ENCODE peak calls at places on chromosomes 3 and 15, in seven cellular contexts. One of them, this sample, is unnamed.

GRCh38 chr3:188234172-188234571 is 80.2 kb downstream of the LPP start:
- DNase-seq in esophagus muscularis mucosa: peak
- DNase-seq in neuronal stem cell: no peak
- DNase-seq in neural progenitor cell: no peak
- DNase-seq in skeletal muscle cell: peak
- DNase-seq in mammary epithelial cell: peak
- DNase-seq in aorta: no peak
- DNase-seq in this sample: no peak

GRCh38 chr3:121661376-121661775 is 673 bp upstream of the HCLS1 start:
- DNase-seq in skeletal muscle cell: no peak
- DNase-seq in aorta: no peak
- DNase-seq in neural progenitor cell: no peak
- DNase-seq in neuronal stem cell: no peak
- DNase-seq in mammary epithelial cell: peak
- DNase-seq in esophagus muscularis mucosa: no peak
- DNase-seq in this sample: no peak

GRCh38 chr3:27800261-27800660 is 78.1 kb upstream of the EOMES start:
- DNase-seq in neural progenitor cell: no peak
- DNase-seq in neuronal stem cell: no peak
- DNase-seq in aorta: no peak
- DNase-seq in skeletal muscle cell: no peak
- DNase-seq in mammary epithelial cell: no peak
- DNase-seq in esophagus muscularis mucosa: no peak
- DNase-seq in this sample: no peak

GRCh38 chr3:150292891-150293290 is 115.2 kb upstream of the TSC22D2 start:
- DNase-seq in neuronal stem cell: no peak
- DNase-seq in mammary epithelial cell: no peak
- DNase-seq in esophagus muscularis mucosa: no peak
- DNase-seq in skeletal muscle cell: peak
- DNase-seq in aorta: no peak
- DNase-seq in neural progenitor cell: no peak
- DNase-seq in this sample: no peak

GRCh38 chr15:78702609-78703332 is 61.8 kb upstream of the CHRNB4 start:
- DNase-seq in neuronal stem cell: no peak
- DNase-seq in skeletal muscle cell: no peak
- DNase-seq in mammary epithelial cell: peak
- DNase-seq in aorta: peak
- DNase-seq in neural progenitor cell: no peak
- DNase-seq in esophagus muscularis mucosa: peak
- DNase-seq in this sample: peak

GRCh38 chr3:113104746-113105479 is 106.4 kb upstream of the BOC start:
- DNase-seq in neuronal stem cell: no peak
- DNase-seq in mammary epithelial cell: no peak
- DNase-seq in neural progenitor cell: peak
- DNase-seq in esophagus muscularis mucosa: no peak
- DNase-seq in aorta: no peak
- DNase-seq in skeletal muscle cell: no peak
- DNase-seq in this sample: no peak

GRCh38 chr3:22714758-22715157 is 488.4 kb upstream of the UBE2E2 start:
- DNase-seq in esophagus muscularis mucosa: no peak
- DNase-seq in aorta: no peak
- DNase-seq in skeletal muscle cell: no peak
- DNase-seq in neural progenitor cell: peak
- DNase-seq in neuronal stem cell: no peak
- DNase-seq in mammary epithelial cell: no peak
- DNase-seq in this sample: no peak

GRCh38 chr15:61227269-61228024 is 1.7 kb downstream of the RORA start:
- DNase-seq in skeletal muscle cell: peak
- DNase-seq in aorta: peak
- DNase-seq in mammary epithelial cell: peak
- DNase-seq in neuronal stem cell: peak
- DNase-seq in neural progenitor cell: peak
- DNase-seq in esophagus muscularis mucosa: no peak
- DNase-seq in this sample: no peak

GRCh38 chr15:57506422-57506821 is 85.3 kb upstream of the MYZAP start:
- DNase-seq in esophagus muscularis mucosa: no peak
- DNase-seq in neural progenitor cell: peak
- DNase-seq in aorta: no peak
- DNase-seq in neuronal stem cell: no peak
- DNase-seq in skeletal muscle cell: no peak
- DNase-seq in mammary epithelial cell: no peak
- DNase-seq in this sample: no peak

DNA sequence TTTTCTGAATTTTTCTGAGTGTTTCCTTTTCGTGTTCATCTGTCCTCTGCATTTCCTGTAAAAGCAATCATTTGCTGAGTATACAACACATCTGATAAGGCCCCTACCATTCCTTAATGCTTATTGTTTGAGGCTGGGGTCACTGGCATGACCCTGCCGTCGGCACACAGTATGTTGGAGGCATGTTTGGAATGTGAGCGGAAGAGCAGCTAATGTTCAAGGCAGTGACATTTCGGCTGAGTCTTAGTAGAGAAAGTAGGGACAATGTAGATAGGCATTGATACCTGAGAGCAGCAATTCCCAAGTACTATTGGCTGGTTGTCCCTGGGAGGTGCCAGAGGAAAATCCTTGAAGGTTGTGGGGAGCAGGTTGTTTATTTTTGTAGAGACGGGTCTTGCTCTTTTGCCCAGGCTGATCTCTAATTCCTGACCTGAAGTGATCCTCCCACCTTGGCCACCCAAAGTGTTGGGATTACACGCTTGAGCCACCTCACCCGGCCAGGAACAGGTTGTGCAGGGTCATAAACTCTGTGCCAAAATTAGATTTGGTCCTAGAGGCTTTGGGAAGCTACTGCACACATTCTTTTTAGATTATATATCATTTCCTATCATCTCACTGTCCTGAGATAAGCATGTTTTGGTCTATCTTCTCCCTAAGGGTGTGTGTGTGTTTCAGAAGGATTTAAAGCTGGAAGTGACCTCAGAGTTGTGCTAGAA is 13.5 kb downstream of the PTPN23 start:
- DNase-seq in neuronal stem cell: peak
- DNase-seq in mammary epithelial cell: no peak
- DNase-seq in neural progenitor cell: peak
- DNase-seq in skeletal muscle cell: no peak
- DNase-seq in aorta: no peak
- DNase-seq in esophagus muscularis mucosa: no peak
- DNase-seq in this sample: no peak
- H3K4me3 ChIP-seq in neuronal stem cell: no peak
- H3K4me3 ChIP-seq in mammary epithelial cell: no peak
- H3K4me3 ChIP-seq in neural progenitor cell: no peak
- H3K4me3 ChIP-seq in skeletal muscle cell: no peak
- H3K4me3 ChIP-seq in aorta: no peak
- H3K4me3 ChIP-seq in esophagus muscularis mucosa: no peak
- H3K4me3 ChIP-seq in this sample: no peak

DNA sequence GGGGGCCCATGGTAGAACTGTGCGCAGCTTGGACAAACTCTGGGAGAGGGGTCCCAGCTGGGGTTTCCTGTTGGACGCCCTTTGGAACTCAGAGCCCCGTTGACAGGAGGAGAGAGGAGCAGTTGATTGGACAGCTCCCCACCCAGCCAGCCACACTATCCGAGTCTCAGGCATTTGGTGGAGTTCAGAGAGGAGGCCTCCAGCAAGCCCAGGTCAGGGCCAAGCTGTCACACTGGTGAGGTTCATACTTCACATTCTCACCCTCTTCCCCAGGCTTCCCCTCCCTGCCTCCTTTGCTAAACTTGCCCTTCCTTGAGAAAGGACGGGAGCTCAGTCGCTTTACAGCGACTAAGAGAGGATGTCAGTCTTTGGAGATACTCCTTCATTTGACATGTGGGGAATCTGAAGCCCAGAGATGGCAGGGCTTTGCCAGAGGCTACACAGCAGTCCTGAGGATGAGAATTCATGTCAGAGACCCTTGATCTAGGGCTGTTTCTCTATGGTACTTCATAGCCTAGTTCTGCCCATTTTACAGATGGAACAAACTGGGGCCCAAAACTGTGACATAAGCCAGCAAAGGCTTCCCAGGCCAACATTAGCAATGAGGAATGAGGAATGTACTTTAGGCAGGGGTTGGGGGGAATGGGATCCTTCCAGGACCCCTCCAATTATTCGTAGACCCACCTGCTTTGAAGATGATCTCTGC is 142.2 kb downstream of the SMAD6 start:
- DNase-seq in neural progenitor cell: no peak
- DNase-seq in neuronal stem cell: no peak
- DNase-seq in aorta: no peak
- DNase-seq in skeletal muscle cell: no peak
- DNase-seq in mammary epithelial cell: no peak
- DNase-seq in esophagus muscularis mucosa: no peak
- DNase-seq in this sample: no peak
- H3K4me3 ChIP-seq in neural progenitor cell: no peak
- H3K4me3 ChIP-seq in neuronal stem cell: no peak
- H3K4me3 ChIP-seq in aorta: no peak
- H3K4me3 ChIP-seq in skeletal muscle cell: no peak
- H3K4me3 ChIP-seq in mammary epithelial cell: no peak
- H3K4me3 ChIP-seq in esophagus muscularis mucosa: no peak
- H3K4me3 ChIP-seq in this sample: no peak

GRCh38 chr15:55255714-55256113 is 33.9 kb downstream of the RAB27A start:
- DNase-seq in mammary epithelial cell: no peak
- DNase-seq in skeletal muscle cell: no peak
- DNase-seq in esophagus muscularis mucosa: no peak
- DNase-seq in aorta: no peak
- DNase-seq in neural progenitor cell: no peak
- DNase-seq in neuronal stem cell: no peak
- DNase-seq in this sample: no peak
- H3K4me3 ChIP-seq in mammary epithelial cell: no peak
- H3K4me3 ChIP-seq in skeletal muscle cell: no peak
- H3K4me3 ChIP-seq in esophagus muscularis mucosa: no peak
- H3K4me3 ChIP-seq in aorta: no peak
- H3K4me3 ChIP-seq in neural progenitor cell: no peak
- H3K4me3 ChIP-seq in neuronal stem cell: no peak
- H3K4me3 ChIP-seq in this sample: no peak

DNA sequence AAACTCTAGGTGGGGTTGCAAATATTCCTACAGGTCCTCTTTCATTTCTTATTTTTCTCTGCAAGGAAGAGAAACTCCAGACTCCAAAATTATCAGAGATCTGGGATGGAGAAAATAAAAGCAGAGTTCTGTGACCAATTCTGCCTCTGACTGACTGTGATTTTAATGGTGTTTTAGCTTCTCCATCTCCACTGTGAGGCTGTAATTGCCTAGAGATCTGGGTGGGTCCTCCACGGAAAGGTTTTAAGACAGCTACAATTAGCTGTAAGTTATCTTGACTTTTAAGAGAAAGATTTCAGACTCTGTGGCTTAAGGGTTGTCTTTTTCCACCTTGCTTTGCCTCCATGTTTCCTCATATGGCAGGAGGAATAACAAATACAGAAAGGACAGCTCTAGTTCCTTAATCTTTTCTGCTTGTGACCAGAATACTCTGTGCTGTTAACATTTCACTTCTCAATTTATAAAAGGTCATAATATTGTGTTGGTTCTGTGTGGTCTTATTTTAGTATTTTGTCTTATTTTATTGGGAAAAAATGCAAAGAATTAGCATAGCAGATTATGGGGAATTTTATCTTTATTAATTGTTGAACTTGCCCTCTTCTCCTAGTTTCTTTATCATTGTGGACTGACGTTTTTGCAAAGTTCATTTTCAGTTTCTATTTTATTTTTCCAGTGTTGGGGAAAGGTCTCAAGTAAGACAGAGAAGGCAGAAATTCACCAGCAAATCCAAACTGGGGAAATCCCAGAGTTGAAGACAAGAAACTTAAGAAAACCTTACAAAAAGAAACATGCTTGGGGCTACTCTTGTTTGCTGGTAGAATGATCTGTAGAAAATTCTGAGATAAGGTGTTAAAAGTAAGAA is 157.9 kb downstream of the RAP2B start:
- DNase-seq in mammary epithelial cell: no peak
- DNase-seq in neural progenitor cell: no peak
- DNase-seq in neuronal stem cell: no peak
- DNase-seq in skeletal muscle cell: no peak
- DNase-seq in esophagus muscularis mucosa: no peak
- DNase-seq in aorta: no peak
- DNase-seq in this sample: no peak
- H3K4me3 ChIP-seq in mammary epithelial cell: no peak
- H3K4me3 ChIP-seq in neural progenitor cell: no peak
- H3K4me3 ChIP-seq in neuronal stem cell: no peak
- H3K4me3 ChIP-seq in skeletal muscle cell: no peak
- H3K4me3 ChIP-seq in esophagus muscularis mucosa: no peak
- H3K4me3 ChIP-seq in aorta: no peak
- H3K4me3 ChIP-seq in this sample: no peak

GRCh38 chr3:31953091-31953490 is 28.0 kb downstream of the OSBPL10 start:
- DNase-seq in skeletal muscle cell: no peak
- DNase-seq in neural progenitor cell: no peak
- DNase-seq in esophagus muscularis mucosa: peak
- DNase-seq in neuronal stem cell: no peak
- DNase-seq in mammary epithelial cell: no peak
- DNase-seq in aorta: no peak
- DNase-seq in this sample: no peak
- H3K4me3 ChIP-seq in skeletal muscle cell: no peak
- H3K4me3 ChIP-seq in neural progenitor cell: no peak
- H3K4me3 ChIP-seq in esophagus muscularis mucosa: no peak
- H3K4me3 ChIP-seq in neuronal stem cell: no peak
- H3K4me3 ChIP-seq in mammary epithelial cell: no peak
- H3K4me3 ChIP-seq in aorta: no peak
- H3K4me3 ChIP-seq in this sample: no peak

GRCh38 chr3:14378415-14378814 is 24.0 kb upstream of the SLC6A6 start:
- DNase-seq in esophagus muscularis mucosa: no peak
- DNase-seq in neural progenitor cell: no peak
- DNase-seq in mammary epithelial cell: no peak
- DNase-seq in aorta: no peak
- DNase-seq in neuronal stem cell: no peak
- DNase-seq in skeletal muscle cell: no peak
- DNase-seq in this sample: no peak
- H3K4me3 ChIP-seq in esophagus muscularis mucosa: no peak
- H3K4me3 ChIP-seq in neural progenitor cell: no peak
- H3K4me3 ChIP-seq in mammary epithelial cell: no peak
- H3K4me3 ChIP-seq in aorta: no peak
- H3K4me3 ChIP-seq in neuronal stem cell: no peak
- H3K4me3 ChIP-seq in skeletal muscle cell: no peak
- H3K4me3 ChIP-seq in this sample: no peak

This sample was measured in vagina.